ENCODE peak calls at places on chromosomes 11 and 22, in eight cellular contexts. M, N, A, D, Q, I, T and O are unnamed samples.

GRCh38 chr11:77636738-77637344 is 753 bp downstream of the CLNS1A start:
- DNase-seq in M (no peak), N (no peak), A (no peak), D (no peak), Q (peak), I (no peak), T (no peak), O (no peak)

GRCh38 chr22:23245799-23246136 is 65.5 kb downstream of the BCR start:
- DNase-seq in M (no peak), N (no peak), A (no peak), D (no peak), Q (no peak), I (peak), T (no peak), O (no peak)

GRCh38 chr22:41998361-41999261 is at the start of gene WBP2NL:
- DNase-seq in M (peak), N (peak), A (peak), D (peak), Q (peak), I (peak), T (peak), O (peak)

GRCh38 chr11:8100605-8101004 is 19.6 kb downstream of the TUB start:
- DNase-seq in M (no peak), N (no peak), A (no peak), D (no peak), Q (no peak), I (no peak), T (no peak), O (no peak)

GRCh38 chr11:19530505-19530904 is 182.1 kb upstream of the NAV2 start:
- DNase-seq in M (no peak), N (no peak), A (no peak), D (no peak), Q (no peak), I (no peak), T (no peak), O (no peak)

GRCh38 chr11:2932850-2933251 is 3.6 kb upstream of the PHLDA2 start:
- DNase-seq in M (peak), N (no peak), A (no peak), D (no peak), Q (no peak), I (peak), T (no peak), O (no peak)

GRCh38 chr22:44664149-44664548 is 37.9 kb upstream of the PRR5 start:
- DNase-seq in M (no peak), N (no peak), A (peak), D (no peak), Q (no peak), I (peak), T (no peak), O (no peak)

GRCh38 chr11:31802990-31803812 is 7.9 kb downstream of the PAX6 start:
- DNase-seq in M (no peak), N (no peak), A (no peak), D (no peak), Q (no peak), I (no peak), T (no peak), O (no peak)

GRCh38 chr11:35050596-35050995 is 88.4 kb upstream of the CD44 start:
- DNase-seq in M (no peak), N (no peak), A (no peak), D (no peak), Q (no peak), I (no peak), T (no peak), O (no peak)

GRCh38 chr11:65571940-65572339 is 398 bp upstream of the FAM89B start:
- DNase-seq in M (no peak), N (no peak), A (no peak), D (no peak), Q (peak), I (peak), T (no peak), O (no peak)

GRCh38 chr11:27678242-27678641 is 22.0 kb downstream of the BDNF start:
- DNase-seq in M (no peak), N (no peak), A (no peak), D (no peak), Q (no peak), I (no peak), T (no peak), O (no peak)

GRCh38 chr11:112555491-112556364 is 295.1 kb upstream of the PLET1 start:
- DNase-seq in M (peak), N (peak), A (peak), D (peak), Q (peak), I (peak), T (no peak), O (no peak)

GRCh38 chr11:104772806-104773241 is 125.4 kb downstream of the CASP12 start:
- DNase-seq in M (no peak), N (no peak), A (no peak), D (no peak), Q (no peak), I (peak), T (no peak), O (peak)

GRCh38 chr22:37202706-37203105 is 9.6 kb downstream of the SSTR3 start:
- DNase-seq in M (no peak), N (no peak), A (no peak), D (no peak), Q (no peak), I (no peak), T (no peak), O (no peak)

GRCh38 chr11:2781413-2782274 is 81.8 kb upstream of the KCNQ1OT1 start:
- DNase-seq in M (peak), N (no peak), A (no peak), D (no peak), Q (no peak), I (no peak), T (no peak), O (no peak)

GRCh38 chr11:1283091-1283511 is 26.3 kb downstream of the TOLLIP start:
- DNase-seq in M (no peak), N (no peak), A (no peak), D (no peak), Q (no peak), I (no peak), T (no peak), O (no peak)

GRCh38 chr11:1010006-1010405 is 26.5 kb downstream of the MUC6 start:
- DNase-seq in M (no peak), N (no peak), A (no peak), D (no peak), Q (peak), I (no peak), T (no peak), O (no peak)

GRCh38 chr11:9574806-9575530 is 1.5 kb downstream of the WEE1 start:
- DNase-seq in M (no peak), N (no peak), A (no peak), D (peak), Q (peak), I (peak), T (no peak), O (peak)

GRCh38 chr22:47307812-47308211 is 545.4 kb downstream of the TBC1D22A start:
- DNase-seq in M (no peak), N (no peak), A (no peak), D (no peak), Q (no peak), I (no peak), T (no peak), O (no peak)

GRCh38 chr11:113542420-113542819 is 67.2 kb upstream of the DRD2 start:
- DNase-seq in M (no peak), N (no peak), A (no peak), D (no peak), Q (no peak), I (no peak), T (no peak), O (no peak)